ENCODE peak calls at places on chromosome 17, in eight cellular contexts. One of them, this sample, is unnamed.

GRCh38 chr17:37742114-37742761 is 2.6 kb downstream of the HNF1B start:
- DNase-seq in H54: no peak
- DNase-seq in amniotic epithelial cell: no peak
- DNase-seq in lower leg skin: no peak
- DNase-seq in hepatocyte: peak; percentile 42
- DNase-seq in ascending aorta: no peak
- DNase-seq in posterior cingulate gyrus: no peak
- DNase-seq in glutamatergic neuron: peak; percentile 33
- DNase-seq in this sample: peak; percentile 38

GRCh38 chr17:19322129-19322505 is 40.4 kb downstream of the B9D1 start:
- DNase-seq in H54: no peak
- DNase-seq in amniotic epithelial cell: no peak
- DNase-seq in lower leg skin: no peak
- DNase-seq in hepatocyte: no peak
- DNase-seq in ascending aorta: no peak
- DNase-seq in posterior cingulate gyrus: peak; percentile 48
- DNase-seq in glutamatergic neuron: no peak
- DNase-seq in this sample: no peak

GRCh38 chr17:55895112-55895759 is 144.4 kb downstream of the PCTP start:
- DNase-seq in H54: no peak
- DNase-seq in amniotic epithelial cell: no peak
- DNase-seq in lower leg skin: no peak
- DNase-seq in hepatocyte: no peak
- DNase-seq in ascending aorta: no peak
- DNase-seq in posterior cingulate gyrus: no peak
- DNase-seq in glutamatergic neuron: no peak
- DNase-seq in this sample: no peak

GRCh38 chr17:4535667-4536258 is 19.4 kb downstream of the MYBBP1A start:
- DNase-seq in H54: no peak
- DNase-seq in amniotic epithelial cell: no peak
- DNase-seq in lower leg skin: no peak
- DNase-seq in hepatocyte: no peak
- DNase-seq in ascending aorta: no peak
- DNase-seq in posterior cingulate gyrus: no peak
- DNase-seq in glutamatergic neuron: peak; percentile 24
- DNase-seq in this sample: no peak

GRCh38 chr17:83189013-83189672 is 109.7 kb downstream of the METRNL start:
- DNase-seq in H54: no peak
- DNase-seq in amniotic epithelial cell: no peak
- DNase-seq in lower leg skin: peak; percentile 13
- DNase-seq in hepatocyte: no peak
- DNase-seq in ascending aorta: no peak
- DNase-seq in posterior cingulate gyrus: no peak
- DNase-seq in glutamatergic neuron: no peak
- DNase-seq in this sample: no peak

GRCh38 chr17:76191891-76192290 is 48.4 kb downstream of the RNF157 start:
- DNase-seq in H54: no peak
- DNase-seq in amniotic epithelial cell: no peak
- DNase-seq in lower leg skin: no peak
- DNase-seq in hepatocyte: no peak
- DNase-seq in ascending aorta: no peak
- DNase-seq in posterior cingulate gyrus: no peak
- DNase-seq in glutamatergic neuron: no peak
- DNase-seq in this sample: no peak

GRCh38 chr17:33292184-33292980 is 713 bp downstream of the ASIC2 start:
- DNase-seq in H54: no peak
- DNase-seq in amniotic epithelial cell: no peak
- DNase-seq in lower leg skin: no peak
- DNase-seq in hepatocyte: peak; percentile 50
- DNase-seq in ascending aorta: no peak
- DNase-seq in posterior cingulate gyrus: peak; percentile 84
- DNase-seq in glutamatergic neuron: peak; percentile 59
- DNase-seq in this sample: peak; percentile 8

GRCh38 chr17:56809106-56809819 is 24.5 kb downstream of the C17orf67 start:
- DNase-seq in H54: no peak
- DNase-seq in amniotic epithelial cell: no peak
- DNase-seq in lower leg skin: no peak
- DNase-seq in hepatocyte: no peak
- DNase-seq in ascending aorta: no peak
- DNase-seq in posterior cingulate gyrus: no peak
- DNase-seq in glutamatergic neuron: no peak
- DNase-seq in this sample: no peak

GRCh38 chr17:44842748-44843147 is 4.9 kb upstream of the HIGD1B start:
- DNase-seq in H54: no peak
- DNase-seq in amniotic epithelial cell: no peak
- DNase-seq in lower leg skin: no peak
- DNase-seq in hepatocyte: no peak
- DNase-seq in ascending aorta: no peak
- DNase-seq in posterior cingulate gyrus: peak; percentile 16
- DNase-seq in glutamatergic neuron: no peak
- DNase-seq in this sample: no peak

GRCh38 chr17:58046230-58047094 is 36.8 kb upstream of the DYNLL2 start:
- DNase-seq in H54: no peak
- DNase-seq in amniotic epithelial cell: no peak
- DNase-seq in lower leg skin: no peak
- DNase-seq in hepatocyte: no peak
- DNase-seq in ascending aorta: no peak
- DNase-seq in posterior cingulate gyrus: peak; percentile 95
- DNase-seq in glutamatergic neuron: peak; percentile 32
- DNase-seq in this sample: no peak

GRCh38 chr17:35868791-35869190 is at the start of gene HEATR9:
- DNase-seq in H54: no peak
- DNase-seq in amniotic epithelial cell: no peak
- DNase-seq in lower leg skin: no peak
- DNase-seq in hepatocyte: no peak
- DNase-seq in ascending aorta: no peak
- DNase-seq in posterior cingulate gyrus: no peak
- DNase-seq in glutamatergic neuron: no peak
- DNase-seq in this sample: no peak

GRCh38 chr17:4483012-4483840 is 15.5 kb upstream of the SPNS2 start:
- DNase-seq in H54: peak; percentile 81
- DNase-seq in amniotic epithelial cell: no peak
- DNase-seq in lower leg skin: no peak
- DNase-seq in hepatocyte: peak; percentile 64
- DNase-seq in ascending aorta: no peak
- DNase-seq in posterior cingulate gyrus: peak; percentile 70
- DNase-seq in glutamatergic neuron: no peak
- DNase-seq in this sample: no peak

GRCh38 chr17:77556408-77557068 is 402.0 kb upstream of the TNRC6C start:
- DNase-seq in H54: no peak
- DNase-seq in amniotic epithelial cell: no peak
- DNase-seq in lower leg skin: no peak
- DNase-seq in hepatocyte: no peak
- DNase-seq in ascending aorta: no peak
- DNase-seq in posterior cingulate gyrus: peak; percentile 85
- DNase-seq in glutamatergic neuron: no peak
- DNase-seq in this sample: no peak